ENCODE peak calls at places on chromosomes 5 and 9, in eight cellular contexts. Q, T, X, Y, B, J, I and A are unnamed samples. For H3K4me1 and H3K9me3, the result is how much of the 10 kb centered on the place peaks cover.

GRCh38 chr9:113574381-113575262 is 111.1 kb downstream of the RGS3 start:
- DNase-seq in Q (no peak), T (peak), X (no peak), Y (no peak), B (no peak), J (no peak), I (no peak), A (no peak)

GRCh38 chr9:114482602-114483001 is 22.7 kb downstream of the WHRN start:
- DNase-seq in Q (no peak), T (no peak), X (no peak), Y (no peak), B (no peak), J (no peak), I (no peak), A (no peak)

GRCh38 chr9:112348257-112348992 is 15.0 kb upstream of the PTBP3 start:
- DNase-seq in Q (peak), T (peak), X (peak), Y (no peak), B (peak), J (peak), I (peak), A (peak)

GRCh38 chr9:120755044-120755443 is 38.2 kb downstream of the FBXW2 start:
- DNase-seq in Q (no peak), T (no peak), X (no peak), Y (no peak), B (peak), J (no peak), I (no peak), A (no peak)

GRCh38 chr9:124964056-124964455 is 23.2 kb upstream of the GOLGA1 start:
- DNase-seq in Q (no peak), T (no peak), X (no peak), Y (no peak), B (no peak), J (no peak), I (no peak), A (no peak)

GRCh38 chr9:71886015-71886414 is 25.0 kb downstream of the ABHD17B start:
- DNase-seq in Q (no peak), T (no peak), X (no peak), Y (no peak), B (no peak), J (no peak), I (no peak), A (no peak)

GRCh38 chr5:80141147-80141671 is 106.1 kb downstream of the THBS4 start:
- DNase-seq in Q (no peak), T (peak), X (no peak), Y (no peak), B (no peak), J (peak), I (no peak), A (no peak)

GRCh38 chr5:150599917-150600511 is 40.4 kb upstream of the SYNPO start:
- DNase-seq in Q (no peak), T (peak), X (no peak), Y (no peak), B (no peak), J (peak), I (no peak), A (no peak)

GRCh38 chr5:109247943-109248342 is 161.8 kb downstream of the PJA2 start:
- DNase-seq in Q (no peak), T (no peak), X (no peak), Y (no peak), B (no peak), J (no peak), I (no peak), A (no peak)

GRCh38 chr9:116767219-116767618 is 80.1 kb downstream of the TRIM32 start:
- DNase-seq in Q (no peak), T (no peak), X (no peak), Y (no peak), B (no peak), J (no peak), I (no peak), A (no peak)

GRCh38 chr5:71011194-71011792 is 13.8 kb downstream of the NAIP start:
- DNase-seq in Q (no peak), T (no peak), X (no peak), Y (no peak), B (no peak), J (no peak), I (no peak), A (no peak)

GRCh38 chr9:127818574-127818973 is 15.9 kb downstream of the FPGS start:
- DNase-seq in Q (no peak), T (no peak), X (no peak), Y (no peak), B (no peak), J (no peak), I (no peak), A (no peak)

GRCh38 chr5:99674086-99674485 is 745.3 kb upstream of the CHD1 start:
- DNase-seq in Q (no peak), T (no peak), X (no peak), Y (no peak), B (no peak), J (no peak), I (no peak), A (no peak)

GRCh38 chr9:86778761-86779160 is 168.5 kb downstream of the GAS1 start:
- DNase-seq in Q (no peak), T (no peak), X (no peak), Y (no peak), B (no peak), J (no peak), I (no peak), A (no peak)

GRCh38 chr5:95448836-95449235 is 57.7 kb downstream of the FAM81B start:
- DNase-seq in Q (no peak), T (no peak), X (no peak), Y (no peak), B (no peak), J (no peak), I (no peak), A (no peak)

GRCh38 chr9:104927216-104927911 is 591 bp downstream of the ABCA1 start:
- DNase-seq in Q (no peak), T (peak), X (peak), Y (peak), B (peak), J (peak), I (no peak), A (peak)

GRCh38 chr9:120655005-120655622 is 59.2 kb downstream of the MEGF9 start:
- DNase-seq in Q (no peak), T (no peak), X (no peak), Y (peak), B (no peak), J (no peak), I (no peak), A (no peak)

GRCh38 chr5:158058208-158058607 is 199.3 kb upstream of the CLINT1 start:
- DNase-seq in Q (no peak), T (no peak), X (no peak), Y (no peak), B (no peak), J (no peak), I (no peak), A (no peak)

GRCh38 chr5:171450423-171451246 is 31.2 kb downstream of the FGF18 start:
- DNase-seq in Q (peak), T (no peak), X (no peak), Y (no peak), B (no peak), J (peak), I (no peak), A (no peak)

GRCh38 chr5:173808079-173808808 is 79.9 kb upstream of the CPEB4 start:
- DNase-seq in Q (no peak), T (no peak), X (no peak), Y (no peak), B (no peak), J (no peak), I (no peak), A (no peak)

GRCh38 chr9:131959887-131960286 is 119.8 kb downstream of the MED27 start:
- DNase-seq in Q (no peak), T (no peak), X (no peak), Y (no peak), B (no peak), J (no peak), I (no peak), A (no peak)

GRCh38 chr9:34456746-34457145 is 1.6 kb downstream of the FAM219A start:
- DNase-seq in Q (no peak), T (no peak), X (no peak), Y (no peak), B (no peak), J (no peak), I (no peak), A (no peak)

GRCh38 chr9:98158071-98158791 is 34.2 kb downstream of the CORO2A start:
- DNase-seq in Q (no peak), T (peak), X (no peak), Y (peak), B (no peak), J (no peak), I (no peak), A (no peak)

GRCh38 chr9:120889606-120890396 is 12.8 kb upstream of the PHF19 start:
- DNase-seq in Q (no peak), T (no peak), X (no peak), Y (no peak), B (no peak), J (no peak), I (no peak), A (no peak)

GRCh38 chr9:76912631-76913275 is 6.8 kb upstream of the PRUNE2 start:
- DNase-seq in Q (no peak), T (no peak), X (no peak), Y (peak), B (no peak), J (no peak), I (no peak), A (no peak)

GRCh38 chr5:115324021-115324420 is 27.6 kb upstream of the CCDC112 start:
- DNase-seq in Q (no peak), T (no peak), X (no peak), Y (no peak), B (no peak), J (no peak), I (no peak), A (no peak)

GRCh38 chr5:122773615-122774014 is 1.3 kb upstream of the SNX2 start:
- DNase-seq in Q (no peak), T (no peak), X (no peak), Y (no peak), B (no peak), J (no peak), I (no peak), A (no peak)

GRCh38 chr5:93572101-93572772 is 8.8 kb downstream of the NR2F1-AS1 start:
- DNase-seq in Q (no peak), T (no peak), X (no peak), Y (no peak), B (no peak), J (no peak), I (no peak), A (no peak)

GRCh38 chr9:118957585-118957984 is 411.6 kb downstream of the BRINP1 start:
- DNase-seq in Q (no peak), T (no peak), X (no peak), Y (no peak), B (no peak), J (no peak), I (no peak), A (no peak)

DNA sequence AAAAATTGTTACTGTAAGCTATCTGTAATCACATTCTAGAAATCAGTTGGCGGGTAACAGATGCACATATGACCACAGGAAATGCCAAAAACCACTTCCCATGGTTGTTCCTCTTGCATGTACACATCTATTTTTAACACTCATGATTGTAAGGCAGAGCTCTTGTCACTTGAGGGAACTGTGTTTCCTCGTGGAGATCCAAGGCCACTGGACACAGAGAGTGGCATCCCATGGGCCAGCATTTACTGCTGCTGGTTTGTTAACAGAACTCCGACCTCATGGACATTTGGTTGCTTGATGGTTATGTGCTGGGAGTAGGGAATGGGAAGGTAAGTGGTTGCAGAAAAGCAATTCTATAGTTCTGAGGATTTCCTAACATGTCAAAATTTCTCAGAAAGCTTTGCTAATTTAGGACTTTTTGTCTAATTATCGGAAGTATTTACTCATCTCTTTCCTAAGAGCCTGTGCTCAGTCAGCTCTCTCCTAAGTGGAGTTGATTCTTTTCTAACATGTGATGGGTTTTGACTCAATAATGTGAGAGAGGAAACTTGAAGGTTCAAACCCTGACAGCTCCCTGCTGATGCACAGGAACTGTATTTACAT is 202.0 kb upstream of the NR3C1 start:
- DNase-seq in Q (no peak), T (no peak), X (peak), Y (no peak), B (no peak), J (no peak), I (no peak), A (no peak)
- H3K4me3 ChIP-seq in Q (no peak), T (no peak), X (no peak), Y (no peak), B (no peak), J (no peak), I (no peak), A (no peak)

GRCh38 chr9:89744730-89745129 is 139.9 kb downstream of the GADD45G start:
- DNase-seq in Q (no peak), T (no peak), X (no peak), Y (no peak), B (no peak), J (no peak), I (no peak), A (no peak)
- H3K4me1 ChIP-seq in Q (half or more), T (under half), X (half or more), Y (under half), B (under half), J (under half), I (half or more), A (under half)

DNA sequence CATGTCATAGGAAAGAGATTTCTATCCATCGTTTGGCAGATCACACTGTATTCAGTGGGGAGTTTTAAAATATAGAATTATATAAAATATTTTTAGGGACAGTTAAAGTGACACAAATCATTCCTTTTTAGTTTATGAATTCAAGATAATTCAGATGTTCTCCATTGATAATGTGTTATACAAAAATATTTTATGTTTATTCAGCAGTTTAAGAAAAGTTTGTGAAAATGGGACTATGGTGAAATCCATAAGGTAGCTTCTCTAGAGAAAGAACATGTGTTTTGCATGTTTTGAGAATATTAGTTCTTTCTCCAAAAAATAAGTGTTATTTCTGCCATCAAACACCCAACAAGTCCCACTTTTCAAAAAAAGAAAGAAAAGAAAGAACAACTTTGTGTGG is 122.9 kb downstream of the EMB start:
- DNase-seq in Q (no peak), T (no peak), X (no peak), Y (no peak), B (peak), J (no peak), I (no peak), A (no peak)
- H3K9me3 ChIP-seq in Q (under half), T (under half), X (under half), Y (under half), B (under half), J (under half), I (under half), A (under half)

GRCh38 chr9:20619492-20619860 is 2.8 kb downstream of the MLLT3 start:
- DNase-seq in Q (no peak), T (no peak), X (no peak), Y (no peak), B (no peak), J (no peak), I (no peak), A (no peak)
- H3K4me3 ChIP-seq in Q (peak), T (no peak), X (no peak), Y (no peak), B (no peak), J (no peak), I (peak), A (peak)

GRCh38 chr5:141807732-141808131 is 70.5 kb downstream of the PCDH1 start:
- DNase-seq in Q (no peak), T (no peak), X (no peak), Y (no peak), B (no peak), J (no peak), I (no peak), A (no peak)
- H3K4me1 ChIP-seq in Q (under half), T (under half), X (under half), Y (under half), B (half or more), J (under half), I (under half), A (under half)

GRCh38 chr9:137949260-137949659 is 71.7 kb downstream of the CACNA1B start:
- DNase-seq in Q (no peak), T (no peak), X (no peak), Y (peak), B (no peak), J (no peak), I (no peak), A (no peak)
- H3K9me3 ChIP-seq in Q (under half), T (under half), X (under half), Y (under half), B (under half), J (under half), I (under half), A (under half)

DNA sequence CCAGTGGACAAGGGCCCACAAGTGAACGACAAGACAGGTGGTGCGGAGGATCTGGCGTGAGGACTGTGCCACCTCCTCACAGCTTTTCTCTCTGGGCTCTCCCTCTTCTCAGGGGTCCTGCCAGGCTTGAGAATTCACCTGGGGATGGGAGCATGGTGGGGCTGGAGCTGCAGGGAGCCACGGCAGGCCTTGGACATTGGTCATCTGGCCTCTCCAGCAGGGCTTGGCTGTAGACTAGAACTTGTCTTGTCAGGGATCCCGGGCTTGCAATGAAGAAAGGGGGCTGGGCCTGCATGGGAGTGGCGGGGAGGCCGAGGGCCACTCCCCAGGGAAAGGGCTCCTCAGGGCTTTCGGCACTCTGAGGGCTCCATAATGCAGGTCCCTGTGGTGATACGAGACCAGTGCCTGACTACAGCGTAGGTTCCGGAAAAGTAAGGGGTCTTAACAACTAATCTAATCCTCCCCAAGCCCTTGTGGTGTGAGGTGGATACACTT is 126.7 kb downstream of the MACROH2A1 start:
- DNase-seq in Q (no peak), T (no peak), X (no peak), Y (no peak), B (no peak), J (no peak), I (no peak), A (no peak)
- H3K4me3 ChIP-seq in Q (no peak), T (no peak), X (no peak), Y (no peak), B (no peak), J (no peak), I (no peak), A (no peak)

GRCh38 chr5:14218897-14219573 is 75.9 kb downstream of the TRIO start:
- DNase-seq in Q (no peak), T (no peak), X (no peak), Y (no peak), B (no peak), J (no peak), I (no peak), A (no peak)

GRCh38 chr5:14217587-14217986 is 74.4 kb downstream of the TRIO start:
- DNase-seq in Q (no peak), T (peak), X (no peak), Y (no peak), B (no peak), J (peak), I (no peak), A (no peak)

GRCh38 chr5:14216902-14217301 is 73.8 kb downstream of the TRIO start:
- DNase-seq in Q (no peak), T (no peak), X (no peak), Y (no peak), B (no peak), J (no peak), I (no peak), A (no peak)

GRCh38 chr5:14218480-14218879 is 75.3 kb downstream of the TRIO start:
- DNase-seq in Q (no peak), T (no peak), X (no peak), Y (no peak), B (no peak), J (no peak), I (no peak), A (no peak)

GRCh38 chr5:14218011-14218410 is 74.9 kb downstream of the TRIO start:
- DNase-seq in Q (no peak), T (no peak), X (no peak), Y (no peak), B (no peak), J (no peak), I (no peak), A (no peak)
- H3K4me1 ChIP-seq in Q (under half), T (half or more), X (under half), Y (under half), B (under half), J (under half), I (under half), A (under half)